ENCODE peak calls at places on chromosomes 11 and 22, in five cellular contexts. H, T, G, K and R are unnamed samples.
A peak's percentile ranks its signal among the peaks of the same experiment; 100 is the strongest.

GRCh38 chr11:131190446-131190845 is 180.0 kb upstream of the NTM start:
- DNase-seq in G (no peak), T (no peak), K (no peak), H (no peak), R (no peak)

GRCh38 chr11:75492181-75492820 is 33.4 kb downstream of the GDPD5 start:
- DNase-seq in K (peak; percentile 56), G (no peak), H (peak; percentile 22), T (peak; percentile 64), R (no peak)

GRCh38 chr22:26585104-26585790 is 4.7 kb downstream of the TPST2 start:
- DNase-seq in G (no peak), H (no peak), T (no peak), K (no peak), R (no peak)

GRCh38 chr11:129259950-129260349 is 67.8 kb upstream of the ARHGAP32 start:
- DNase-seq in K (no peak), H (no peak), T (no peak), G (peak; percentile 25), R (no peak)

GRCh38 chr11:103433380-103433779 is 324.2 kb downstream of the DYNC2H1 start:
- DNase-seq in T (no peak), G (no peak), H (no peak), K (no peak), R (no peak)

GRCh38 chr11:75191330-75191717 is 40.4 kb downstream of the SLCO2B1 start:
- DNase-seq in T (no peak), H (no peak), K (no peak), G (no peak), R (no peak)

GRCh38 chr22:37848587-37849088 is 581 bp upstream of the EIF3L start:
- DNase-seq in H (no peak), G (no peak), K (peak; percentile 34), T (no peak), R (no peak)

GRCh38 chr11:78350646-78351165 is 66.9 kb downstream of the GAB2 start:
- DNase-seq in G (peak; percentile 42), H (no peak), T (no peak), K (no peak), R (no peak)

GRCh38 chr11:2107941-2108630 is 31.1 kb downstream of the IGF2 start:
- DNase-seq in T (no peak), G (no peak), H (no peak), K (no peak), R (no peak)

GRCh38 chr22:46963672-46964545 is 201.5 kb downstream of the TBC1D22A start:
- DNase-seq in G (no peak), H (no peak), K (no peak), T (no peak), R (no peak)

GRCh38 chr11:14300661-14301304 is 58.2 kb downstream of the RRAS2 start:
- DNase-seq in K (no peak), T (peak; percentile 57), H (no peak), G (peak; percentile 40), R (no peak)

GRCh38 chr22:24289138-24289537 is 18.5 kb downstream of the SPECC1L start:
- DNase-seq in T (no peak), K (no peak), G (no peak), H (no peak), R (no peak)

GRCh38 chr11:59261150-59261549 is 48.4 kb upstream of the MPEG1 start:
- DNase-seq in G (no peak), T (no peak), K (no peak), H (no peak), R (no peak)

GRCh38 chr11:12160680-12161079 is 50.3 kb downstream of the MICAL2 start:
- DNase-seq in H (no peak), G (no peak), K (no peak), T (no peak), R (no peak)

GRCh38 chr22:21642584-21643448 is 714 bp downstream of the SDF2L1 start:
- DNase-seq in T (peak; percentile 81), H (peak; percentile 39), K (peak; percentile 73), G (peak; percentile 38), R (no peak)

GRCh38 chr11:995752-996420 is 40.6 kb downstream of the MUC6 start:
- DNase-seq in G (no peak), H (no peak), K (peak; percentile 47), T (no peak), R (no peak)

GRCh38 chr11:28756977-28757376 is 648.8 kb downstream of the METTL15 start:
- DNase-seq in T (no peak), K (no peak), H (no peak), G (no peak), R (no peak)

GRCh38 chr11:107439586-107440201 is 17.9 kb downstream of the CWF19L2 start:
- DNase-seq in H (no peak), G (no peak), T (no peak), K (no peak), R (no peak)

GRCh38 chr22:44697423-44698179 is 4.4 kb upstream of the PRR5 start:
- DNase-seq in K (peak; percentile 75), G (peak; percentile 23), H (peak; percentile 85), T (peak; percentile 92), R (peak; percentile 62)

GRCh38 chr22:23262474-23263332 is 82.4 kb downstream of the BCR start:
- DNase-seq in T (no peak), K (no peak), H (no peak), G (no peak), R (no peak)

GRCh38 chr11:12198261-12198925 is 88.0 kb downstream of the MICAL2 start:
- DNase-seq in K (no peak), G (no peak), H (no peak), T (no peak), R (no peak)

GRCh38 chr11:65274734-65275682 is 13.2 kb downstream of the POLA2 start:
- DNase-seq in T (peak; percentile 86), K (no peak), H (no peak), G (peak; percentile 59), R (peak; percentile 47)

GRCh38 chr11:112367453-112367852 is 106.8 kb upstream of the PLET1 start:
- DNase-seq in T (no peak), H (no peak), K (no peak), G (no peak), R (no peak)

GRCh38 chr11:82975882-82976281 is 74.3 kb downstream of the DDIAS start:
- DNase-seq in K (no peak), H (no peak), T (no peak), G (no peak), R (no peak)

GRCh38 chr22:49179175-49179574 is 648.5 kb downstream of the BRD1 start:
- DNase-seq in H (no peak), K (no peak), T (no peak), G (no peak), R (no peak)

GRCh38 chr22:29689872-29690213 is 30.0 kb upstream of the CABP7 start:
- DNase-seq in H (peak; percentile 18), G (peak; percentile 69), K (no peak), T (peak; percentile 60), R (peak; percentile 52)

GRCh38 chr11:13896175-13896989 is 66.1 kb upstream of the SPON1 start:
- DNase-seq in T (peak; percentile 5), H (no peak), G (no peak), K (no peak), R (no peak)

GRCh38 chr11:115145316-115145715 is 358.9 kb downstream of the CADM1 start:
- DNase-seq in K (no peak), H (no peak), T (no peak), G (no peak), R (no peak)

GRCh38 chr11:105156231-105156630 is 16.7 kb upstream of the CARD18 start:
- DNase-seq in K (no peak), G (no peak), T (no peak), H (no peak), R (no peak)

GRCh38 chr11:5476184-5476819 is 12.2 kb upstream of the OR52D1 start:
- DNase-seq in H (peak; percentile 4), G (no peak), T (peak; percentile 54), K (peak; percentile 3), R (no peak)

GRCh38 chr11:125763483-125763882 is 15.1 kb downstream of the PATE2 start:
- DNase-seq in H (no peak), T (no peak), K (no peak), G (no peak), R (no peak)